ENCODE peak calls at places on chromosome 12, in eight cellular contexts. Q is NB4, S is lower lobe of right lung, Z is stomach, V is hepatocyte, O is fibroblast of the aortic adventitia, B is HFFc6, H is lower leg skin. X is an unnamed sample.
A peak's percentile ranks its signal among the peaks of the same experiment; 100 is the strongest.

GRCh38 chr12:21985155-21985554 is 43.9 kb upstream of the ABCC9 start:
- DNase-seq in B (no peak), Q (no peak), Z (no peak), S (no peak), H (no peak), V (no peak), O (no peak), X (peak; percentile 21)

GRCh38 chr12:57803317-57803893 is 15.1 kb downstream of the AVIL start:
- DNase-seq in S (no peak), Q (peak; percentile 27), H (no peak), B (peak; percentile 36), V (peak; percentile 64), Z (peak; percentile 62), O (peak; percentile 55), X (peak; percentile 63)

GRCh38 chr12:68358532-68359485 is 26.6 kb upstream of the MDM1 start:
- DNase-seq in O (peak; percentile 91), Z (peak; percentile 64), Q (peak; percentile 87), B (peak; percentile 79), H (no peak), V (peak; percentile 79), S (no peak), X (peak; percentile 88)

GRCh38 chr12:47549258-47549657 is 156.6 kb downstream of the RPAP3 start:
- DNase-seq in H (no peak), B (no peak), S (no peak), V (no peak), Z (no peak), Q (no peak), O (no peak), X (peak; percentile 24)

GRCh38 chr12:100661300-100661951 is 87.9 kb downstream of the GAS2L3 start:
- DNase-seq in O (peak; percentile 37), V (no peak), B (no peak), Q (no peak), Z (no peak), H (no peak), S (no peak), X (peak; percentile 62)

GRCh38 chr12:115519359-115519758 is 758.1 kb downstream of the MED13L start:
- DNase-seq in Z (no peak), B (no peak), V (no peak), S (no peak), O (no peak), Q (no peak), H (no peak), X (no peak)

GRCh38 chr12:49784756-49785409 is 43.3 kb downstream of the NCKAP5L start:
- DNase-seq in H (no peak), Z (no peak), O (peak; percentile 48), V (no peak), Q (no peak), S (no peak), B (peak; percentile 42), X (peak; percentile 59)

GRCh38 chr12:131454418-131455217 is 256.3 kb upstream of the SFSWAP start:
- DNase-seq in Q (peak; percentile 88), B (no peak), Z (peak; percentile 27), S (no peak), O (no peak), V (peak; percentile 80), H (peak; percentile 73), X (no peak)

GRCh38 chr12:67789266-67789665 is 140.7 kb downstream of the DYRK2 start:
- DNase-seq in O (no peak), Q (no peak), S (no peak), B (no peak), Z (no peak), H (no peak), V (no peak), X (no peak)

GRCh38 chr12:31318870-31319269 is 7.1 kb downstream of the SINHCAF start:
- DNase-seq in S (no peak), Q (peak; percentile 48), H (no peak), B (no peak), O (no peak), Z (no peak), V (no peak), X (no peak)

GRCh38 chr12:80490329-80490728 is 46.3 kb downstream of the PTPRQ start:
- DNase-seq in B (no peak), Q (no peak), S (no peak), V (no peak), O (no peak), Z (no peak), H (no peak), X (peak; percentile 7)

GRCh38 chr12:86597431-86597830 is 341.2 kb upstream of the MGAT4C start:
- DNase-seq in O (no peak), Z (no peak), Q (no peak), S (no peak), H (no peak), V (no peak), B (no peak), X (peak; percentile 4)

GRCh38 chr12:88578821-88579518 is 1.3 kb downstream of the KITLG start:
- DNase-seq in H (peak; percentile 83), Q (peak; percentile 24), V (peak; percentile 53), B (peak; percentile 17), O (no peak), S (no peak), Z (no peak), X (peak; percentile 47)

GRCh38 chr12:98935847-98936246 is 290.8 kb downstream of the APAF1 start:
- DNase-seq in Z (no peak), O (peak; percentile 8), V (no peak), Q (no peak), S (no peak), B (no peak), H (no peak), X (no peak)

GRCh38 chr12:98939926-98940325 is 294.8 kb downstream of the APAF1 start:
- DNase-seq in V (no peak), O (no peak), H (no peak), S (no peak), B (no peak), Q (no peak), Z (no peak), X (no peak)

DNA sequence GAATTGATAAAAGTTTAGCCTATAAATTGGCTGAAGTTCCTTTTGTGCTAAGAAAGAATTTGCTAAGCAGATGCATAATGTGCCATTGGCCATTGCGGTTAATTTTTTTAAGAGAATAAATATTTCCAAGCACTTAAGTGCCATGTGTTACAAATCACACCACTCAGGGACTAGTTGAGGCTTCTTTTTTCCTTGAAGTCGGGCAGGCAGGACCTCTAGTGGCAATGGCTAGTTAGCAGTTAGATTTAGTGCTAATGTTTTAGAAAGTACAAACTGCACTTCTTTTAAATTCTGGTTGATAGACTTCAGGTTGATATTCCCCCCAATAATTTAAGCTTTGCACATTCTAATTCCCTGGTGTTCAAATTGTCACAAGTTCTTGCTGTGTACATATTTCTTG is 294.3 kb downstream of the APAF1 start:
- DNase-seq in V (peak; percentile 40), Z (no peak), O (peak; percentile 50), S (no peak), Q (peak; percentile 35), B (no peak), H (no peak), X (peak; percentile 48)
- TF ChIP-seq CTCF in V (peak; percentile 50), Z (peak; percentile 6), O (peak; percentile 51), S (no peak), Q (peak; percentile 56), B (peak; percentile 65), H (no peak), X (peak; percentile 38)

GRCh38 chr12:123976227-123976826 is 3.3 kb downstream of the ZNF664 start:
- DNase-seq in Q (no peak), O (no peak), B (no peak), H (no peak), Z (no peak), V (no peak), S (no peak), X (no peak)

GRCh38 chr12:123973552-123974341 is 732 bp downstream of the ZNF664 start:
- DNase-seq in H (peak; percentile 87), Z (peak; percentile 52), O (no peak), Q (peak; percentile 53), B (no peak), S (peak; percentile 68), V (peak; percentile 67), X (peak; percentile 17)

GRCh38 chr12:123971449-123971769 is 1.2 kb downstream of the CCDC92 start:
- DNase-seq in B (no peak), O (peak; percentile 60), Q (no peak), H (no peak), V (no peak), Z (no peak), S (no peak), X (peak; percentile 53)

GRCh38 chr12:123971770-123972447 is 722 bp downstream of the CCDC92 start:
- DNase-seq in Q (peak; percentile 67), O (no peak), V (peak; percentile 64), S (peak; percentile 69), B (peak; percentile 38), Z (peak; percentile 38), H (peak; percentile 86), X (peak; percentile 47)

GRCh38 chr12:123972448-123973401 is at the start of the genes CCDC92 and ZNF664:
- DNase-seq in B (peak; percentile 84), V (peak; percentile 98), O (peak; percentile 84), Z (peak; percentile 95), H (peak; percentile 97), S (peak; percentile 94), Q (peak; percentile 96), X (peak; percentile 86)
- TF ChIP-seq CTCF in B (peak; percentile 18), V (peak; percentile 33), O (no peak), Z (peak; percentile 10), H (no peak), S (no peak), Q (peak; percentile 6), X (no peak)

GRCh38 chr12:123100882-123101281 is 50.0 kb downstream of the PITPNM2 start:
- DNase-seq in H (no peak), Q (no peak), B (no peak), V (no peak), S (no peak), Z (no peak), O (no peak), X (no peak)

GRCh38 chr12:123099556-123100192 is 51.2 kb downstream of the PITPNM2 start:
- DNase-seq in S (no peak), Z (no peak), B (no peak), H (no peak), O (no peak), V (no peak), Q (no peak), X (no peak)

GRCh38 chr12:123097521-123098084 is 53.3 kb downstream of the PITPNM2 start:
- DNase-seq in H (no peak), Z (peak; percentile 28), V (no peak), S (no peak), B (no peak), Q (no peak), O (no peak), X (no peak)

GRCh38 chr12:123096159-123096558 is 54.7 kb downstream of the PITPNM2 start:
- DNase-seq in Z (no peak), S (no peak), B (no peak), H (no peak), O (no peak), Q (peak; percentile 42), V (no peak), X (no peak)

DNA sequence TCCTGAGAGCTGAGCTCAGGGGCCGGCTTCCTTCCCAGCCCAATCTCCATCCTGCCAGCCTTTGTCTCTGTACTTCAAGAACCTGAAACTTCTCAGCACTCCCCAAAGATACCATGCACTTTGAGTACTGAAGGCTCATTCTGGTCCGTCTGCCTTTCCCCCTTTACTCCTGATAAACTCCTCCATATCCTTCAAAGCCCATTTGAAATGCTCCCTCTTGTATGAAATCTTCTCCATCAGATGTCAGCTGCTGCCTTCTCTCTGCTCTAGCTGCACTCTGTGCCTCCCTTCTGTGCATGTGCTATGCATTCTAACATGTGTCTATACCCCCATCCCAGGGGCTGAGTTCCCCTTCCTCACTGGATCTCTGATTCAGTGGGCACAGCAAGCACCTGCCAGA is 52.1 kb downstream of the PITPNM2 start:
- DNase-seq in Q (no peak), O (no peak), H (no peak), B (no peak), S (no peak), V (no peak), Z (no peak), X (no peak)
- TF ChIP-seq CTCF in Q (no peak), O (no peak), H (no peak), B (no peak), S (no peak), V (no peak), Z (no peak), X (no peak)

GRCh38 chr12:26122681-26123481 is 2.0 kb downstream of the BHLHE41 start:
- DNase-seq in H (peak; percentile 93), Q (peak; percentile 86), Z (peak; percentile 55), O (peak; percentile 90), S (peak; percentile 59), V (peak; percentile 62), B (peak; percentile 68), X (peak; percentile 72)
- TF ChIP-seq CTCF in H (no peak), Q (peak; percentile 61), Z (no peak), O (peak; percentile 55), S (no peak), V (peak; percentile 39), B (peak; percentile 67), X (peak; percentile 55)